ENCODE peak calls at places on chromosomes 6 and 20, in nine cellular contexts. X is foreskin keratinocyte; S is psoas muscle; I is transverse colon; D is CD4-positive, alpha-beta T cell; F is GM10248; Q is fibroblast of the aortic adventitia; K is glutamatergic neuron; P is ascending aorta. L is an unnamed sample.

GRCh38 chr6:26064619-26065257 is 22.5 kb upstream of the HFE start:
- DNase-seq in X (no peak), S (no peak), I (no peak), D (peak; percentile 14), F (no peak), Q (peak; percentile 69), K (no peak), P (no peak), L (peak; percentile 42)

GRCh38 chr6:48315051-48315719 is 204.2 kb upstream of the PTCHD4 start:
- DNase-seq in X (no peak), S (no peak), I (no peak), D (no peak), F (no peak), Q (no peak), K (no peak), P (no peak), L (no peak)

GRCh38 chr6:112441607-112442006 is 94.5 kb downstream of the RFPL4B start:
- DNase-seq in X (no peak), S (no peak), I (no peak), D (no peak), F (no peak), Q (no peak), K (no peak), P (no peak), L (no peak)

GRCh38 chr6:168078943-168079405 is at the start of gene FRMD1:
- DNase-seq in X (no peak), S (no peak), I (peak; percentile 88), D (no peak), F (no peak), Q (no peak), K (no peak), P (no peak), L (no peak)

GRCh38 chr6:147043994-147044477 is 160.2 kb upstream of the STXBP5 start:
- DNase-seq in X (peak; percentile 52), S (no peak), I (no peak), D (no peak), F (no peak), Q (no peak), K (no peak), P (no peak), L (no peak)

GRCh38 chr6:108847738-108848115 is 495 bp upstream of the ARMC2 start:
- DNase-seq in X (no peak), S (no peak), I (no peak), D (no peak), F (no peak), Q (no peak), K (no peak), P (no peak), L (no peak)

GRCh38 chr20:434661-435419 is 26.7 kb downstream of the RBCK1 start:
- DNase-seq in X (no peak), S (no peak), I (no peak), D (no peak), F (peak; percentile 10), Q (no peak), K (no peak), P (no peak), L (no peak)

GRCh38 chr20:5153612-5154542 is 27.1 kb downstream of the CDS2 start:
- DNase-seq in X (peak; percentile 93), S (no peak), I (no peak), D (no peak), F (no peak), Q (no peak), K (no peak), P (no peak), L (no peak)

GRCh38 chr6:67231092-67231491 is 1404.0 kb upstream of the ADGRB3 start:
- DNase-seq in X (no peak), S (no peak), I (no peak), D (no peak), F (no peak), Q (no peak), K (no peak), P (no peak), L (no peak)

GRCh38 chr6:125623085-125623484 is 126.3 kb upstream of the HEY2 start:
- DNase-seq in X (no peak), S (no peak), I (no peak), D (no peak), F (no peak), Q (no peak), K (no peak), P (no peak), L (no peak)

GRCh38 chr6:126831461-126831860 is 287.0 kb upstream of the RSPO3 start:
- DNase-seq in X (no peak), S (no peak), I (no peak), D (no peak), F (no peak), Q (no peak), K (no peak), P (no peak), L (no peak)

GRCh38 chr6:89035252-89036106 is 45.1 kb upstream of the PNRC1 start:
- DNase-seq in X (peak; percentile 100), S (peak; percentile 96), I (peak; percentile 91), D (no peak), F (no peak), Q (peak; percentile 100), K (no peak), P (peak; percentile 95), L (peak; percentile 86)

GRCh38 chr6:16982827-16983226 is 119.0 kb upstream of the STMND1 start:
- DNase-seq in X (peak; percentile 74), S (no peak), I (no peak), D (no peak), F (peak; percentile 9), Q (peak; percentile 72), K (no peak), P (no peak), L (peak; percentile 71)

GRCh38 chr20:37299718-37300529 is 10.5 kb downstream of the MANBAL start:
- DNase-seq in X (no peak), S (no peak), I (no peak), D (no peak), F (no peak), Q (peak; percentile 70), K (no peak), P (peak; percentile 76), L (peak; percentile 34)

GRCh38 chr20:51460569-51461265 is 81.8 kb downstream of the NFATC2 start:
- DNase-seq in X (no peak), S (no peak), I (no peak), D (no peak), F (peak; percentile 88), Q (no peak), K (no peak), P (no peak), L (no peak)

GRCh38 chr20:56506103-56506502 is 18.4 kb upstream of the FAM209A start:
- DNase-seq in X (no peak), S (no peak), I (no peak), D (no peak), F (no peak), Q (no peak), K (no peak), P (peak; percentile 12), L (no peak)

GRCh38 chr6:41712651-41713103 is 22.7 kb downstream of the TFEB start:
- DNase-seq in X (no peak), S (peak; percentile 84), I (no peak), D (no peak), F (no peak), Q (peak; percentile 51), K (no peak), P (peak; percentile 87), L (peak; percentile 32)

GRCh38 chr6:96301781-96302180 is 219.8 kb upstream of the UFL1 start:
- DNase-seq in X (peak; percentile 6), S (no peak), I (no peak), D (no peak), F (no peak), Q (no peak), K (no peak), P (no peak), L (no peak)

GRCh38 chr6:166490671-166491500 is 95.6 kb downstream of the RAMACL start:
- DNase-seq in X (no peak), S (peak; percentile 19), I (peak; percentile 14), D (no peak), F (no peak), Q (peak; percentile 88), K (peak; percentile 52), P (no peak), L (no peak)

DNA sequence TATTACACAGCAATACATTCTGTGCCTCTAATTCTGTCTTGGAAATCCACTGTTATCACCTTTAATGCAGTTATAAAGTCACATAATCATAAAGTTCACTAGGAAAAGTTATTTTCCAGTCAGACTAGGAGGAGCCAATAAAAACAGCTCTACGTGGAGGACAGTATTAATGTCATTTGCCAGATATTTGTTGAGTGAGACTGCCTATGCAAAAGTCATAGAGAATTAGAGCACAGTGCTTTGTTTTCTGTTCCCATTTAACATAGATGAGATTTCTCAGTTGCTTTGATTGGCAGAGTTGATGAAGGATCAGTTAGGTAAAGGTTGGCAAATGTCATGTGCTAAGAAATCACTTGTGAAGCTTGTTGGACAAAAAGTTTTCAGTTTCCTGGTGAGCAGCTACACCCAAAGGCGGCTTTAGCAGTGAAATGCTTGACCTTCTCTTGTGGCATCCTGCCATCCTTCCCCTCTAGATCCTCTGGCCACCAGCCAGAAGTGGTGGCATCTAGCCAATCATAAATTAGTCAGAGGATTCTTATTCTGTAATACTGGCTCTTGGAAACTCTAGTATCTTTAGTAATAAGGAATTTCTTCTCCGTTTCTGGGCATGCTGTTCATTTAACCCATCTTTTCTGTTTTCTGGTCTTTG is 37.0 kb downstream of the BCKDHB start:
- DNase-seq in X (peak; percentile 69), S (no peak), I (peak; percentile 45), D (no peak), F (no peak), Q (peak; percentile 98), K (no peak), P (peak; percentile 93), L (peak; percentile 86)
- TF ChIP-seq CTCF in X (no peak), S (no peak), I (no peak), D (no peak), F (no peak), Q (no peak), K (no peak), P (no peak), L (no peak)

GRCh38 chr6:4647414-4648365 is 128.5 kb upstream of the CDYL start:
- DNase-seq in X (peak; percentile 78), S (peak; percentile 92), I (peak; percentile 80), D (no peak), F (no peak), Q (peak; percentile 77), K (peak; percentile 89), P (peak; percentile 80), L (peak; percentile 57)
- TF ChIP-seq CTCF in X (no peak), S (no peak), I (no peak), D (no peak), F (no peak), Q (no peak), K (no peak), P (no peak), L (no peak)

GRCh38 chr6:105606871-105607421 is 204.1 kb upstream of the PREP start:
- DNase-seq in X (peak; percentile 73), S (no peak), I (no peak), D (no peak), F (no peak), Q (no peak), K (peak; percentile 18), P (no peak), L (no peak)
- TF ChIP-seq CTCF in X (no peak), S (no peak), I (no peak), D (no peak), F (no peak), Q (no peak), K (no peak), P (no peak), L (no peak)

DNA sequence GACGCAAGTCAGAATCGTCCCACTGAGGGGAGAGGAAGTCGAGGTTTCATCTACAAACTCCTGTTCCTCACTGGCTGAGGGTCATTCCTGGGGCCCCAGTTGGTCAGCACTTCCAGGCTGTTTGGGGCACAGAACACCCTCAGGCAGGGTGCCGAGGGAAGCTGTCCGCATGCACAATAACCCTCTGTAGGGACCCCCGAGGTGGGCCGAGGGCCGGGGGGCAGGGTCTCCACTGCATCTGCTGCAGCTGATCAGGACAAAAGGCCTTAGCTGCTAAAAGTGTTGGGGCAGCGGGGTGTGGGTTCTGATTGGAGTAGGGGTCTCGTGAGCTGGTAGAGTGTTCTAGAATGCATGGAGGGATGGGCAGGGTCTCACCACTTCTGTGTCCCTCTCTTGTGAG is 125.1 kb downstream of the TOX2 start:
- DNase-seq in X (no peak), S (no peak), I (no peak), D (no peak), F (no peak), Q (no peak), K (no peak), P (peak; percentile 40), L (no peak)
- TF ChIP-seq CTCF in X (no peak), S (no peak), I (no peak), D (no peak), F (no peak), Q (no peak), K (no peak), P (no peak), L (no peak)

L was measured in HFFc6.